ENCODE peak calls at places on chromosomes 13 and 19, in six cellular contexts. Y is HCT116, R is uterus, V is heart left ventricle, H is astrocyte, C is cardiac fibroblast. U is an unnamed sample.

GRCh38 chr13:40137400-40137799 is 481.9 kb downstream of the COG6 start:
- DNase-seq in C (no peak), H (no peak), R (no peak), V (no peak), Y (no peak), U (no peak)

GRCh38 chr19:38731654-38732301 is 12.5 kb downstream of the CAPN12 start:
- DNase-seq in H (no peak), Y (no peak), C (no peak), V (peak), R (peak), U (no peak)

GRCh38 chr13:112146073-112146360 is 79.1 kb downstream of the SOX1 start:
- DNase-seq in Y (no peak), R (no peak), V (no peak), C (no peak), H (no peak), U (no peak)

GRCh38 chr19:2488942-2489731 is 13.2 kb downstream of the GADD45B start:
- DNase-seq in V (peak), Y (no peak), R (peak), C (peak), H (no peak), U (peak)

GRCh38 chr13:29260684-29261083 is 334.8 kb downstream of the SLC7A1 start:
- DNase-seq in R (no peak), V (no peak), C (peak), H (no peak), Y (no peak), U (no peak)

GRCh38 chr19:38736413-38737280 is 7.6 kb downstream of the CAPN12 start:
- DNase-seq in H (no peak), R (peak), V (no peak), C (no peak), Y (peak), U (peak)

GRCh38 chr19:55486043-55486970 is 1.3 kb downstream of the NAT14 start:
- DNase-seq in Y (no peak), V (peak), H (no peak), C (no peak), R (peak), U (peak)

GRCh38 chr13:48144413-48145035 is 49.6 kb upstream of the MED4 start:
- DNase-seq in C (peak), Y (no peak), H (peak), V (peak), R (no peak), U (no peak)

GRCh38 chr13:95784891-95785290 is 108.0 kb downstream of the DNAJC3 start:
- DNase-seq in C (peak), R (no peak), V (no peak), Y (no peak), H (peak), U (no peak)

GRCh38 chr13:113947321-113948033 is 26.4 kb downstream of the C13orf46 start:
- DNase-seq in H (no peak), C (peak), Y (peak), R (peak), V (no peak), U (no peak)

GRCh38 chr19:1470864-1471513 is 8.0 kb downstream of the C19orf25 start:
- DNase-seq in Y (no peak), V (no peak), C (no peak), R (no peak), H (no peak), U (no peak)

GRCh38 chr19:46824887-46825730 is 25.5 kb downstream of the AP2S1 start:
- DNase-seq in V (no peak), Y (no peak), R (no peak), H (no peak), C (peak), U (no peak)

GRCh38 chr13:37208052-37208451 is 102.6 kb upstream of the CSNK1A1L start:
- DNase-seq in R (no peak), V (no peak), C (no peak), Y (no peak), H (no peak), U (no peak)

GRCh38 chr13:95723428-95723827 is 46.5 kb downstream of the DNAJC3 start:
- DNase-seq in R (no peak), H (no peak), C (no peak), V (no peak), Y (no peak), U (no peak)

GRCh38 chr19:22030680-22031079 is 19.9 kb upstream of the ZNF208 start:
- DNase-seq in Y (no peak), R (no peak), V (no peak), H (no peak), C (no peak), U (no peak)

GRCh38 chr13:94351292-94352000 is 128.0 kb downstream of the DCT start:
- DNase-seq in C (peak), V (no peak), R (no peak), H (peak), Y (no peak), U (no peak)

GRCh38 chr19:632228-633067 is 889 bp downstream of the POLRMT start:
- DNase-seq in C (peak), H (peak), V (no peak), R (no peak), Y (no peak), U (peak)

GRCh38 chr13:102452831-102453230 is 51.0 kb upstream of the FGF14 start:
- DNase-seq in H (no peak), Y (no peak), V (no peak), C (no peak), R (no peak), U (no peak)

GRCh38 chr13:61110804-61111203 is 304.8 kb downstream of the PCDH20 start:
- DNase-seq in H (no peak), R (no peak), C (no peak), V (no peak), Y (no peak), U (no peak)

GRCh38 chr19:55078996-55079395 is 3.3 kb downstream of the EPS8L1 start:
- DNase-seq in C (no peak), Y (no peak), V (no peak), R (no peak), H (no peak), U (no peak)

GRCh38 chr13:38090913-38091312 is 221.3 kb upstream of the TRPC4 start:
- DNase-seq in H (no peak), V (no peak), C (no peak), Y (no peak), R (no peak), U (no peak)

GRCh38 chr13:63605962-63606361 is 2190.3 kb upstream of the PCDH20 start:
- DNase-seq in R (no peak), Y (no peak), V (no peak), H (no peak), C (no peak), U (no peak)

GRCh38 chr13:54486421-54487166 is 1458.0 kb downstream of the OLFM4 start:
- DNase-seq in V (no peak), R (no peak), Y (no peak), C (no peak), H (no peak), U (no peak)

GRCh38 chr13:62544928-62545327 is 1129.3 kb upstream of the PCDH20 start:
- DNase-seq in C (no peak), H (no peak), R (no peak), Y (no peak), V (no peak), U (no peak)

GRCh38 chr19:5113633-5114586 is 145.0 kb downstream of the KDM4B start:
- DNase-seq in H (no peak), Y (no peak), R (no peak), V (peak), C (no peak), U (peak)

GRCh38 chr13:46143239-46143701 is 38.4 kb upstream of the CPB2 start:
- DNase-seq in V (no peak), H (no peak), R (no peak), C (no peak), Y (no peak), U (no peak)

GRCh38 chr19:33175156-33175782 is 18.9 kb upstream of the LRP3 start:
- DNase-seq in C (no peak), Y (no peak), H (no peak), V (no peak), R (no peak), U (no peak)

GRCh38 chr19:21141787-21142464 is at the start of gene ZNF431:
- DNase-seq in Y (peak), H (peak), V (peak), C (peak), R (peak), U (peak)

GRCh38 chr19:13208131-13208963 is 58.1 kb downstream of the IER2 start:
- DNase-seq in Y (no peak), H (peak), C (peak), R (peak), V (peak), U (no peak)

GRCh38 chr13:80215368-80215767 is 125.6 kb downstream of the SPRY2 start:
- DNase-seq in R (no peak), Y (no peak), C (peak), H (peak), V (no peak), U (no peak)

GRCh38 chr19:1648926-1649541 is 3.4 kb downstream of the TCF3 start:
- DNase-seq in V (peak), Y (no peak), H (no peak), R (no peak), C (no peak), U (peak)

GRCh38 chr19:8209111-8209964 is at the start of gene CERS4:
- DNase-seq in R (peak), H (peak), C (peak), V (peak), Y (no peak), U (peak)

DNA sequence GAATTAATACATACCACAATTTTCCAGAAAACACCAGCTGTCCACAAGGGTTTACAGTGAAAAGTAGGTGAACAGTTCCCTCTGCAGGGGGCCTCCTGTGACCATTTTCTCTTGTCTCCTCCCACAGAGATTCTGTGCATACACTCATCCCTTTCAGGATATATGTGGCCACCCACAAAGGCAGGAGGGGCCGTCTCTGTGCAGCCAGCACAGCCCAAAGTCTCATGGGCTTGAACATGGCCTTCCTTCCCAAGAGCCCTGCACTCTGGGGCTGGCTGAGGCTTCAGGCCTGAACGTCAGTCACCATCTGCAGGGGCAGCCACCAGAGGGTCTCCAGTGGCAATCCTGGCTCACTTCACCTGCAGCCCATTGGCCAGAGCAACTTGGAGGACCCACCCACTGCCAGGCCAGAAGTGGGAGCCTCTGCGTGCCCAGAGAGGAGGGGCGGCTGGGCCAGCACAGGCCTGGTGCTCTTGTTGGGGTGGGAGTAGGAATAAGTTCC is 25.2 kb downstream of the TMEM161A start:
- DNase-seq in V (no peak), H (no peak), Y (no peak), C (peak), R (no peak), U (no peak)
- TF ChIP-seq CTCF in V (no peak), H (no peak), Y (no peak), C (no peak), R (no peak), U (no peak)

GRCh38 chr19:15201374-15202023 is 704 bp upstream of the NOTCH3 start:
- DNase-seq in H (no peak), Y (no peak), R (no peak), C (no peak), V (no peak), U (no peak)
- H3K4me3 ChIP-seq in H (no peak), Y (peak), R (peak), C (peak), V (peak), U (no peak)

DNA sequence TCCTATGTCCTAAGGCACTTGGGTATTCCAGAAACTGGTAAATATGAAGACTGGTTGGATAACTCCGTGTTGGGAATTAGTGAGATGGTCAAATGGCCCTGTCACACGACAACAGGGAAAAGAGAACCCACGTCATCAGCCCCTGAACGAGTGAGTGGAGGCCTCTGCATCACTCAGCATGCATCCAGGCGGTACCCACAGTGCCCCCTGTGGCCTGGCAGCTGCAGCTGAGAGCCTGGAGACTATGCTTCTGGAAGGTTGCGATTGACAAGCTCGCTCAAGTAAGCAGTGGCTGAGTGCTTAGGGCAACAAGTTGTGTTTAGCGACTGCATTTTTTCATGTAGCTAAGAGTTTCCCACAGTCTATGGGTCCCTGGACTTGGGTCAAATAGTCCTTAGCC is 55.9 kb downstream of the COL4A2 start:
- DNase-seq in V (no peak), C (no peak), Y (peak), H (no peak), R (peak), U (no peak)
- TF ChIP-seq CTCF in V (no peak), C (peak), Y (peak), H (no peak), R (no peak), U (no peak)

GRCh38 chr13:27962128-27962841 is 6.8 kb downstream of the CDX2 start:
- DNase-seq in Y (no peak), H (no peak), R (no peak), C (no peak), V (no peak), U (no peak)
- H3K4me3 ChIP-seq in Y (no peak), H (no peak), R (no peak), C (no peak), V (no peak), U (no peak)

GRCh38 chr19:42831221-42832019 is 48.1 kb downstream of the PSG1 start:
- DNase-seq in H (no peak), C (no peak), Y (peak), R (no peak), V (no peak), U (no peak)
- TF ChIP-seq CTCF in H (no peak), C (no peak), Y (peak), R (no peak), V (no peak), U (no peak)

DNA sequence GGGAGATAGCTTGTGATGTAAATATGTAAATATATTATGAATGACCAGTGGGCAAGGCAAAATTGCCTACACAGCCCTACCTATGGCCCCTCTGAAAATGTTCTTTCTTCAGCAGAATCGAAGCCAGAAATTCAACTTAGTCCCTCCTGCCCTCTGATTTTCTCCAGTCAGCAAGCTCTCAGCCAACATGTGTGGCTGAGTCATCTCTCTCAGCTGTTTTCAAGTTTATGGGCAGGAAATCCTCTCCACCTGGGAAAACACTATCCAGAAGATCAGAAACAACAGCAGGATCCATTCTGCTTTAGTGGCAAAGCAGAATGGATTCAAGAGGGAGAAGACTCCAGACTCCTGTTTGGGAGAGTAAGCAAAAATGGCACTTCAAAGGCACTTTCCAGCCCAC is 8.9 kb upstream of the ZNF527 start:
- DNase-seq in C (no peak), H (peak), Y (no peak), V (no peak), R (no peak), U (no peak)
- H3K4me3 ChIP-seq in C (no peak), H (no peak), Y (no peak), V (no peak), R (no peak), U (no peak)

DNA sequence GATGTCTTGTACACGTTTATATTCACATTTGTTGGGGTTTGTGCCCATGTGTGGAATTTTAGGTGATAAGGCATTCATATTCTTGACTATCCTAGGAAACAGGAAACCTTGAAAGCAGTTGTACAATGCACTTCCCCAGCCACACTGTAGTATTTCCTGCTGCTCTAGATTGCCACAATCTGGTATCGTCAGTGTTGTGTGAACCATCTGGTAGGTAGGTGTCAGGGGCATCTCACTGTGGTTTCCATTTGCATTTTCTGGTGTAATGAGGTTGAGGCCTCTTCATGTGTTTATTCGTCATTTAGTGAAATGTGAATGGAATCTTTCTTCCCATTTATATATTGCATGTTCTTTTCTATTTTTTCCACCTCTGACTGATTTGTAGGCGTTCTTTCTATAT is 76.6 kb downstream of the SCGB2B2 start:
- DNase-seq in R (no peak), C (no peak), H (no peak), Y (no peak), V (no peak), U (no peak)
- TF ChIP-seq CTCF in R (no peak), C (no peak), H (no peak), Y (no peak), V (no peak), U (no peak)

DNA sequence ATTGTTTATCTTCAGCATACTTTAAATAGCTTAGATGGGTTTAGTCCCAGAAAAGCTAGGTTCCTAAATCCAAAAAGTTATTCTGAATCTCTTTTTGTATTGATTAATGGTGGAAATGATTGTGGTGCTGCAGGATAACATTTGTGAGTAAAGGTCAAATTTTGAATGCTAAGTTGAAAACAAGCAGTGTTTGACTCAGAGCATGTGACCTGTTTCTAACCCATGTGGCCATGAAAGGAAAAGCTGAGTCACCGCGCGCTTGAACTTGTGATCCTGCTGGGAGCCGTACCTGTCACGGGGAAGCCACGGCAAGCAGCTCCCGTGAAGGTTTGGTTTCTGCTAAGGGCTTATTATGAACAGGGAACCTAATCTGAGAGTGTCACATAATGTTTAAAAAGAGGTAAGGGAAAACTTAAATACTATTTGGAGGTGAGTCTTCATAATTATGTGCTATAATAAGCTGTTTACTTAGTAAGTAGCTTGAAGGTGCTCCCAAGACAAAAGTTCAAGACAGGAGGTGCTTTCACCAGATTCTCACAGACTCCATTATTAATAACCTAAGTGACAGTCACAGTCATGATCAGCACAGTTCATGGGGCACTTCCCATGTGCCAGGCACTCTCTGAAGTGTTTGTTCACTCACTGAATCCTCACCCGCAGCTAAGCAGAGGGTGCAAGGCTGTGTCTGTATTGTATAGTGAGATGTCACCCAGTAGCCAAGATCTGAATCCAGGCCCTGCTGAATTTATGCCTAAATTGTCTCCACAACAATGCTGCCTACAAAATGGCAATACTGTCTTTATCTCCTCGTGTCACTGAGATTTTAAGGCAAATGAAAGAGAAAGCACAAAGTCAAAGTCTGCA is 286.5 kb downstream of the MYO16 start:
- DNase-seq in Y (peak), H (peak), V (peak), C (peak), R (peak), U (no peak)
- H3K4me3 ChIP-seq in Y (no peak), H (no peak), V (peak), C (no peak), R (no peak), U (no peak)

GRCh38 chr19:48394331-48395169 is 1.1 kb downstream of the GRIN2D start:
- DNase-seq in C (no peak), H (no peak), Y (no peak), R (no peak), V (no peak), U (no peak)

GRCh38 chr19:48395499-48395898 is 2.0 kb downstream of the GRIN2D start:
- DNase-seq in Y (no peak), H (no peak), V (no peak), R (no peak), C (no peak), U (no peak)

GRCh38 chr19:48395170-48395455 is 1.6 kb downstream of the GRIN2D start:
- DNase-seq in R (no peak), C (no peak), H (no peak), Y (no peak), V (no peak), U (no peak)

GRCh38 chr19:48393196-48393558 is 291 bp upstream of the GRIN2D start:
- DNase-seq in C (no peak), Y (no peak), R (no peak), V (no peak), H (no peak), U (no peak)

DNA sequence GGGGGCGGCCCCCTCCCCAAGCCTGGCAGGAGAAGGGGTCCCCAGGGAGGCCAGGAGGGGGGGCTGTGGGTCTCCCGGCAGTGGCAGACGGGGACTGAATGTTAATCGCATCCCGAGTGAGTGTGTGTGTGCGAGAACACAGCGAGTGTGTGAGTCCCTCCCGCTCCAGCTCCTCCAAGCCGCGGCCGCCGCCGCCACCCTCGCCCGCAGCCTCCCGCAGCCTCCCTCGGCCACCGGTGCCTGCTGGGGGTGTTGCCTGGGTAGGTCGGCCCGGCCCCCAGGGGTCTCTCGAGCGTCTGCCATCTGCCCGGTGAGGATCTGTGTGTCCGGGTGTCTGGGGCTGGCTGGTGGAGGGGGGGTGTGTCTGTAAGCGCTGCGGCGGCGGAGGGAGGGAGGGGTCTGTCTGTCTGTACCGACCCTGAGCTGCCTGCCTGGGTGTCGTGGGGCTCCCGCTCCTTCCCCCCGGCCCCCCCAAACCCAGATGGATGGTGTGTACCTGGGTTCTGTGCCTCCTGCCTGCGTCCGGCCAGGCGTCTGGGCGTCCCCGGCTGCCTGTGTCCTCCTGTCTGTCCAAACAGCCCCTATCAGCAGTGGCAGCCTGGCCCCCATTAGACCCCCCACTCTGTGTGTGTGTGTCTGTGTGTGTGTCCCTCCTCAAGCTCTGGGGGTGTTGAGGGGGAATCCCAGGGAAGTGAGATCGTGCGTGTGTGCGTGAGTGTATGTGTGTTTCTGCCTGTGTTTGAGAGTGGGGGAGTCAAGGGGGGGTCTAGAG is at the start of gene GRIN2D:
- DNase-seq in H (peak), C (peak), Y (no peak), R (no peak), V (no peak), U (peak)
- TF ChIP-seq CTCF in H (no peak), C (no peak), Y (no peak), R (no peak), V (no peak), U (no peak)